ENCODE peak calls at places on chromosomes 4 and X, in five cellular contexts. I, P, O, D and W are unnamed samples. For H3K4me1, the result is how much of the 10 kb centered on the place peaks cover.

GRCh38 chrX:151880895-151881294 is 31.8 kb upstream of the MAGEA4 start:
- DNase-seq in I (no peak), P (no peak), D (no peak), O (no peak), W (no peak)

GRCh38 chr4:173121044-173121685 is 47.4 kb upstream of the GALNT7 start:
- DNase-seq in O (peak), P (no peak), I (no peak), D (no peak), W (no peak)

GRCh38 chr4:24885342-24885741 is 27.5 kb downstream of the CCDC149 start:
- DNase-seq in D (no peak), P (no peak), I (peak), O (no peak), W (no peak)

GRCh38 chr4:168712316-168712855 is 215.5 kb downstream of the PALLD start:
- DNase-seq in P (no peak), O (no peak), D (no peak), I (no peak), W (no peak)

GRCh38 chr4:107349732-107350131 is 313.6 kb upstream of the DKK2 start:
- DNase-seq in I (no peak), D (no peak), O (no peak), P (no peak), W (no peak)

GRCh38 chr4:102008711-102009110 is 218.2 kb downstream of the BANK1 start:
- DNase-seq in P (no peak), D (no peak), O (no peak), I (no peak), W (no peak)

GRCh38 chrX:74521961-74522833 is 92.2 kb downstream of the RLIM start:
- DNase-seq in O (no peak), P (no peak), D (no peak), I (peak), W (no peak)

GRCh38 chrX:39137363-39137954 is 336.2 kb downstream of the MID1IP1 start:
- DNase-seq in P (no peak), D (no peak), O (no peak), I (no peak), W (no peak)

GRCh38 chr4:4860803-4861591 is 1.5 kb downstream of the MSX1 start:
- DNase-seq in D (no peak), P (peak), I (peak), O (no peak), W (no peak)

GRCh38 chrX:45710081-45710801 is 509.6 kb upstream of the DIPK2B start:
- DNase-seq in I (no peak), D (no peak), P (no peak), O (peak), W (no peak)

GRCh38 chr4:72430050-72430449 is 139.0 kb downstream of the ADAMTS3 start:
- DNase-seq in D (no peak), I (no peak), O (no peak), P (no peak), W (no peak)

GRCh38 chr4:52664479-52664878 is 5.4 kb upstream of the USP46 start:
- DNase-seq in I (no peak), P (no peak), O (no peak), D (no peak), W (no peak)

GRCh38 chr4:138669479-138670165 is 346.0 kb upstream of the NOCT start:
- DNase-seq in P (no peak), I (no peak), D (no peak), O (no peak), W (no peak)

GRCh38 chr4:155245105-155245504 is 36.7 kb downstream of the NPY2R start:
- DNase-seq in D (no peak), O (no peak), I (no peak), P (no peak), W (no peak)

GRCh38 chrX:131366387-131366786 is 77.3 kb upstream of the IGSF1 start:
- DNase-seq in P (peak), O (peak), I (no peak), D (no peak), W (no peak)

GRCh38 chr4:1009647-1010521 is 1.5 kb upstream of the FGFRL1 start:
- DNase-seq in D (peak), I (peak), O (peak), P (no peak), W (peak)

GRCh38 chr4:54658321-54659093 is 750 bp downstream of the KIT start:
- DNase-seq in P (peak), O (peak), I (peak), D (peak), W (peak)
- TF ChIP-seq POLR2A in P (no peak), O (no peak), I (no peak), D (no peak), W (no peak)

GRCh38 chr4:2789801-2790582 is 2.9 kb upstream of the SH3BP2 start:
- DNase-seq in D (no peak), I (no peak), O (no peak), P (no peak), W (no peak)
- H3K4me1 ChIP-seq in D (under half), I (under half), O (under half), P (half or more), W (under half)

GRCh38 chr4:19776929-19777328 is 474.8 kb upstream of the SLIT2 start:
- DNase-seq in P (no peak), O (no peak), D (no peak), I (no peak), W (no peak)

GRCh38 chr4:19774690-19775256 is 476.9 kb upstream of the SLIT2 start:
- DNase-seq in D (no peak), I (no peak), O (no peak), P (no peak), W (no peak)

GRCh38 chr4:19780871-19781270 is 470.8 kb upstream of the SLIT2 start:
- DNase-seq in O (no peak), D (no peak), I (no peak), P (no peak), W (no peak)

GRCh38 chr4:19772581-19772980 is 479.1 kb upstream of the SLIT2 start:
- DNase-seq in O (no peak), D (no peak), I (no peak), P (no peak), W (no peak)

GRCh38 chr4:19776021-19776459 is 475.7 kb upstream of the SLIT2 start:
- DNase-seq in O (peak), D (no peak), I (no peak), P (no peak), W (no peak)
- H3K4me3 ChIP-seq in O (no peak), D (no peak), I (no peak), P (no peak), W (no peak)

DNA sequence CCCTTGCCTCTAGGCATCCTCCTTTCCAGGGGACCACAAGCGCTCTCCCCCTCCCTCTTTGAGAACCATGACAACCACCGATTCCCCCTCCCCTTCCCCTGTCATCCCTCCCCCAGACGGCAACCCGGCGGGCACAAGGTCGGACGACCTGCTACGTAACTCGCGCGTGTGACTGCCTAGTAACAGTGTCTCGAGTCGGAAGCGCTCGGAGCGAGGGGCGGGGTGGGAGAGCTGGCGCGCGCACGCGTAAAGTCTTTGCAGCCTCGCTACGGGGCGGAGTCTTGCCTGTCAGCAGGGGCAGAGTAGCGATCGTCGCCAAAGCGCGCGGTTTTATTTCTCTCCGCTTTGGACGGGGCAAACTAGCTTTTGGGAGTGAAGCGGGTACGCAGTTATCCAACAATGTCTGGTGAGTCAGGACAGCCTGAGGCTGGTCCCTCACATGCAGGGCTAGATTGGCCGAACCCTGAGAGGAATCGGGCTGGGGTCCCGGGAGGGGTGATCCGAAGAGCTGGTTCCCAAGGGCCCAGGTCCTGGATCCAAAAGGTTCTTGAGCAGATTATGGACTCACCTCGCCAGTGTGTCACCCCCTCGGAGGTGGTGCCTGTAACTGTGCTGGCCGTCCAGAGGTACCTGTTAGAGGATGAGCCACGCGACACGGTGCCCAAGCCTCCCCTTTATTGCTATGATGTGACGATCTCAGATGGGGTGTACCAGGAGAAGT is at the start of gene RADX:
- DNase-seq in I (peak), O (peak), P (peak), D (peak), W (peak)
- TF ChIP-seq POLR2A in I (no peak), O (no peak), P (no peak), D (peak), W (peak)

DNA sequence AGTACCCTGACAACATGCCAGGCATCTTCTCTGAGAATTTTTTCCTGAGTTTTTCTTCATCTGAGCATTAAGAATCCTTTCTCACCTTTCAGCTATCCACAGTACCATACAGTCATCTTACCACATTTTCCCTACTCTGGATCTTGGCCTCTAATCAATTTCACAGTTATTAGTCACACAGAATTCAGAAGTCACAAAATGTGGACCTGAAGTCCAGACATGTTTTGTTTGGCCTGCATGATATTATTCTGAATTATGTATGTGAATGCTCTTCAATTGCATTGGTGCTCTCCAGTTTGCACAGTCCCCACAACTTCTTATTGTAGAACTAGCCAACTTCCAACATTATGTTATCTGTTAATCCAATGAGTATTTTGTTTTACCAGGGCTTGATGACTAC is 102.3 kb upstream of the GRIA3 start:
- DNase-seq in D (no peak), P (no peak), I (no peak), O (no peak), W (no peak)
- H3K4me1 ChIP-seq in D (under half), P (half or more), I (under half), O (half or more), W (under half)

GRCh38 chrX:13673016-13673415 is 15.9 kb upstream of the RAB9A start:
- DNase-seq in I (no peak), D (no peak), O (no peak), P (no peak), W (no peak)

GRCh38 chrX:13666836-13667235 is 13.9 kb downstream of the TCEANC start:
- DNase-seq in P (no peak), D (no peak), O (no peak), I (no peak), W (no peak)

GRCh38 chrX:13667940-13668339 is 15.0 kb downstream of the TCEANC start:
- DNase-seq in I (no peak), O (no peak), P (no peak), D (no peak), W (no peak)

GRCh38 chrX:13670197-13670596 is 17.3 kb downstream of the TCEANC start:
- DNase-seq in P (no peak), O (no peak), I (no peak), D (no peak), W (no peak)

DNA sequence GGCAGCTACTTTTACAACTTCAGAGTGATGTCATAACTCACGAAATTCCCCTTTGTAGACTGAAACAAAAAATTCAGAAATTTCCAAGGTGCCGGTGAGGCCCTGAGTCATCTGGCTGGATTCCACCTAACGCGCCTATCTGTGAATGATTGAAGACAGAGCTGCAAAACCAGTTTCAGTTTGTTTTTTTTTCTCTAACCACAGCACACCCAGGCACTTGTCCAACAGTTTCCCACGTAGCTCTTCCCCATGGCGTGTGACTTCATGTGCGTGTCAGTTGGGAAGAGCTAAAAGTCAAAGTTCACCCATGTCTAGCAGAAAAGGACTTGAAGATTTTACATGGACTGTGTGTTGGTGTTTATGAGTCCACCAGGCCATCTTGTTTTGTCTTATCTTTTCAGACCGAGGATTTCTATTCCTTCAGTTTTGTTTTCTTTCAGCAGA is 16.3 kb downstream of the TCEANC start:
- DNase-seq in P (peak), D (peak), O (peak), I (peak), W (peak)
- H3K4me3 ChIP-seq in P (no peak), D (no peak), O (peak), I (no peak), W (no peak)

DNA sequence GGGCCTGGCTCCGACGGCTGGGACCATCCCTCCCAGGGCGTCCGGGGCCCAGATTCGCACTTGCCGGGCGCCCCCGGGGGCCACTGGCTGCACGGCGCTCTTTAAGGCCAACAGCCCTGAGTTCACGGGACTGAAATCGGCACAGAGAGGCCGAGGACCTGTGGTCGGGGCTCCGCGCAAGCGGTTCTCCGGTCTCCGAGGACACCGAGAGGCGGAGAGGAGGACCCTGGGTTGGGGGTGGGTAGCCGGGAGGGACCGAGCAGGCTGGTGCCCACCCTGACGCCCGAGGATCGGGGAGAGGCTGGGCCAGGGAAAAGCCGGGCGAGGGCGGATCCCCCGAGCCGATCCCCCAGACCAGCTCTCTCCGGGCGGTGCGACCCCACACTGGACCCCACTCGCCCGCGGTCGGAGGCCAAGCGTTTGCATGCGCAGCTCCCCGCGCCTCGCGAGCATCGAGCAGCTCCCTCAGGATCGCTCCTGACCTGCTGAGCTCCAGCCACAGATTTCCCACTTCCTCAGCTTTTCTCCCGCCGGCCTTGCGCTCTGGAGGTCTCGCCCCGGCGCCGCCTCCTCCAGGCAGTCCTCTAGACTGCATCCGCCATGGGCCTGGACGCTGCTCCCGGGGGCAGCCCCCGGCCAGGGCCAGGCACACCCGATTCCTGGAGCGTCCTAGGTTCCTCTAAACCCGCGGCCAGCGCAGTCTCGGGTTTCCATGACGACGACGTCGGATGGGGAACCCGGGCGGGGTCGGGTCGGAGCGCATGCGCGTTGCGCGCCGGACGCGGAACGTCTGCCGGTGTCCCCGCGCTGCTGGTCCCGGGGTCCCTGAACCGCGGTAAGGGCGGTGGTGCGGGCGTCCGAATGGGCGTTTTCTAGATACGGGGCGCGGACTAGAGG is 17.6 kb upstream of the NAT8L start:
- DNase-seq in P (peak), O (peak), D (peak), I (peak), W (no peak)
- TF ChIP-seq POLR2A in P (no peak), O (peak), D (no peak), I (no peak), W (no peak)